ENCODE peak calls at places on chromosomes 7 and 10, in four cellular contexts. J is H1, T is GM12878, P is K562. V is an unnamed sample.

GRCh38 chr10:130255777-130256176 is 119.6 kb downstream of the GLRX3 start:
- DNase-seq in P (no peak), T (no peak), J (no peak), V (no peak)

GRCh38 chr7:28942158-28942557 is 16.0 kb downstream of the TRIL start:
- DNase-seq in T (no peak), J (no peak), P (no peak), V (no peak)

GRCh38 chr7:90766814-90767564 is 170.9 kb downstream of the CDK14 start:
- DNase-seq in J (no peak), P (no peak), T (no peak), V (no peak)

GRCh38 chr10:110358869-110359629 is 54.3 kb upstream of the SMNDC1 start:
- DNase-seq in P (no peak), T (no peak), J (no peak), V (peak; percentile 38)

GRCh38 chr10:46520941-46521340 is 35.5 kb downstream of the GPRIN2 start:
- DNase-seq in J (peak; percentile 43), T (no peak), P (no peak), V (no peak)

GRCh38 chr7:27834179-27834921 is 94.4 kb downstream of the TAX1BP1 start:
- DNase-seq in T (no peak), J (no peak), P (no peak), V (no peak)

GRCh38 chr10:16381083-16381482 is 55.7 kb upstream of the PTER start:
- DNase-seq in P (no peak), J (no peak), T (peak; percentile 17), V (peak; percentile 73)

GRCh38 chr7:103573479-103574058 is 127.6 kb upstream of the SLC26A5 start:
- DNase-seq in J (no peak), T (no peak), P (peak; percentile 29), V (peak; percentile 18)

GRCh38 chr7:33845991-33846509 is 59.3 kb upstream of the BMPER start:
- DNase-seq in J (no peak), T (no peak), P (no peak), V (no peak)

GRCh38 chr10:19772958-19773357 is 43.3 kb upstream of the PLXDC2 start:
- DNase-seq in P (no peak), J (no peak), T (no peak), V (no peak)

GRCh38 chr7:34107306-34107705 is 202.0 kb downstream of the BMPER start:
- DNase-seq in J (no peak), P (no peak), T (no peak), V (no peak)

GRCh38 chr7:6577369-6578113 is at the start of gene ZDHHC4:
- DNase-seq in P (peak; percentile 97), J (peak; percentile 82), T (peak; percentile 61), V (peak; percentile 80)

GRCh38 chr7:113113912-113114311 is 4.4 kb downstream of the SMIM30 start:
- DNase-seq in J (no peak), T (no peak), P (peak; percentile 27), V (no peak)

GRCh38 chr7:155291045-155291530 is 6.6 kb upstream of the INSIG1 start:
- DNase-seq in P (peak; percentile 94), T (no peak), J (no peak), V (peak; percentile 80)

GRCh38 chr7:102463841-102464576 is 654 bp downstream of the ALKBH4 start:
- DNase-seq in J (no peak), P (peak; percentile 56), T (no peak), V (no peak)

GRCh38 chr10:8375137-8375536 is 320.6 kb downstream of the GATA3 start:
- DNase-seq in P (no peak), J (no peak), T (no peak), V (no peak)

GRCh38 chr7:41916450-41916927 is 213.6 kb upstream of the INHBA start:
- DNase-seq in P (no peak), J (no peak), T (no peak), V (no peak)

GRCh38 chr10:67385566-67385965 is 310.4 kb downstream of the CTNNA3 start:
- DNase-seq in T (no peak), J (no peak), P (no peak), V (no peak)

GRCh38 chr10:98028168-98028770 is 2.2 kb downstream of the CRTAC1 start:
- DNase-seq in T (no peak), J (peak; percentile 89), P (peak; percentile 75), V (peak; percentile 37)

GRCh38 chr10:102418612-102419560 is at the start of gene PSD:
- DNase-seq in P (peak; percentile 29), J (peak; percentile 79), T (no peak), V (no peak)

GRCh38 chr10:102414749-102415148 is 3.8 kb downstream of the PSD start:
- DNase-seq in T (no peak), P (no peak), J (no peak), V (no peak)

GRCh38 chr10:102413053-102413705 is 5.4 kb downstream of the PSD start:
- DNase-seq in T (no peak), P (peak; percentile 35), J (no peak), V (no peak)

GRCh38 chr10:102413806-102414561 is 4.6 kb downstream of the PSD start:
- DNase-seq in T (no peak), J (no peak), P (no peak), V (no peak)

DNA sequence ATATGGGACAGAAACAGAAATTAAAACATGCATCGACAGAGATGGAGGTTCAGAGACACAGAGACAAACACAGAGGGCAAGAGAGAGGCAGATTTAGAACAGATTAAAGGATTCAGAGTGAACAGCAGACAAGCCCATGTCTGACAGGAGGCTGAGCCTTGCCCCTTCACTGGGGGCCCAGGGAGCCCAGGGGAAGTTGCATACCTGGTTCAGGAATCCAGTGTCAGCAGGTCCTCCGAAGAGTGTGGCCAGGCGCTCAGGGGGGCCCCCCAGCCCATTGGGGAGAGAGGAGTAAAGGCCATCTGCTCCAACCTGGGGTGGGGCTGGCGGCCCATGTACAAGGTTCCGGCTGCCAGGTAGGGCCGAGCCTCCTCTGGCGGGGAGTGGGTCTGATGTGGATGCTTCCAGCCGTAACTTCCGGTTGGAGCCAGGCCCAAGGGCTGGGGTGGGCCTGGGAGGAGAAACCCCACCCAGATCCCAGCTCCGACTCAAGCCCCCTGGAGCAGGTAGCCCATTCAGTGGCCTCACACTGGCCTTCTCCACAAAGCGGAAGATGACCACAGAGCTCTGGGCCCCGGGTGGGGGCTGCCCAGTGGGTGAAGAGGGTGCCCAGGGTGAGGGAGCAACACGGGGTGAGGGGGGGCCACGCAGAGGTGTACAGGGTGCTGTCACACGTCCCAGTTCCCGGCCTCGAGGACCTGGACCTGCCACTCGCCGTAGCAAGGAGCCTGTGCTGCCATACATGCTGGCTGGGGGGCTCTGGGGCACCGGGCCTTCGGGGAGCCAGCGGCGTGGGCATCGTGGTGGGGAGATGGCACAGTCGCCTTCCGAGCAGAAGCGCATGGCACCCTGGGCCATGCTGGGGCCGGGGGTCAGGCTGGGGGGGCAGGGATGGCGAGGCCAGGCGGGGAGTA is 2.1 kb downstream of the PSD start:
- DNase-seq in J (no peak), P (no peak), T (no peak), V (no peak)
- TF ChIP-seq EGR1 in J (no peak), P (no peak), T (no peak), V (no peak)

DNA sequence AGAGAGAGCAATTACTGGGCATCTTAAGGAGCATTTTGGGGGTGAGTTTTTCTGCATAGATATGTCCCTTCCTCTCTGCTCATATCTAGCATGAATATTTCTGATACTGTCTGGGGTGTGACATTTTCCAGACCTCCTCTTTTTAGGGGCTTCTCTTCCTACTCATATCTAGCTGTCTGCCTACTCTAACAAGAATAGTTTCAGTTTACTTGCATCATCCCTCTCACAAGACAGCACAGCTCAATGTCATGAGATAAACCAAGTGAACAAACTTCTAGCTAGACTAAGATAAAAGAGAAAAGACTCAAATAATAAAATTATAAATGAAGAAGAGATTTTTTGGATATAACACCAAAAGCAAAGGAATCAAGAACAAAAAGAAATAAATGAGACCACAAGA is 419.5 kb upstream of the SORCS1 start:
- DNase-seq in J (no peak), T (no peak), P (no peak), V (no peak)
- TF ChIP-seq EGR1 in J (no peak), T (no peak), P (no peak), V (no peak)

DNA sequence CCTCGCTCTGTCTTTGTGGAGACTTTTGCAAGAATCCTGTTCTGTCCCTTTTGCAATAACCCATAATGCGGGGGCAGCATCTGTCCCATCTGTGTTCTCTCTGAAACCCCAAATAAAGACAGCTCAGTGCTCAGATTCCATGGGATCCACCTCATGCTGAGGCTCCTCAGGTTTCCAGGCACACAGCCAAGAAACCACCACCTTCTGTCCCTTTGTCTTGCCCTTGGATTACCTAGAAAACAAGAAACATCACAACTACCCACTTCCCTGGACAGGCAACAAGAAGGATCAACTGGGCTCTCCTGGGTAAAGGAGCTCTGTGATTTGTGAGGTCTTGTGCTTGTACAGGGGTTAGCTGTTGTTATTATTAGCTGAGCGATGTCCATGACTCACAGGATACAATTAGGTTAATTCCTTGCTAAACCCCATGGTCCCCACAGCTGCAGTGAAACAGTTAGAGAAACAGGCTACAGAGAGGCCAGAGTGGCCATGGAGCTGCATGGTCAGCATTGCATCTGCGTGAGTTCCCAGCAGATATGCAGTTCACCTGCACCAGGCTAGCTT is 50.2 kb downstream of the CXCL12 start:
- DNase-seq in J (no peak), P (no peak), T (no peak), V (no peak)
- TF ChIP-seq EGR1 in J (no peak), P (no peak), T (no peak), V (no peak)

GRCh38 chr10:35375091-35375765 is 38.9 kb downstream of the CCNY start:
- DNase-seq in T (no peak), J (peak; percentile 10), P (no peak), V (no peak)
- TF ChIP-seq EGR1 in T (no peak), J (no peak), P (no peak), V (no peak)

DNA sequence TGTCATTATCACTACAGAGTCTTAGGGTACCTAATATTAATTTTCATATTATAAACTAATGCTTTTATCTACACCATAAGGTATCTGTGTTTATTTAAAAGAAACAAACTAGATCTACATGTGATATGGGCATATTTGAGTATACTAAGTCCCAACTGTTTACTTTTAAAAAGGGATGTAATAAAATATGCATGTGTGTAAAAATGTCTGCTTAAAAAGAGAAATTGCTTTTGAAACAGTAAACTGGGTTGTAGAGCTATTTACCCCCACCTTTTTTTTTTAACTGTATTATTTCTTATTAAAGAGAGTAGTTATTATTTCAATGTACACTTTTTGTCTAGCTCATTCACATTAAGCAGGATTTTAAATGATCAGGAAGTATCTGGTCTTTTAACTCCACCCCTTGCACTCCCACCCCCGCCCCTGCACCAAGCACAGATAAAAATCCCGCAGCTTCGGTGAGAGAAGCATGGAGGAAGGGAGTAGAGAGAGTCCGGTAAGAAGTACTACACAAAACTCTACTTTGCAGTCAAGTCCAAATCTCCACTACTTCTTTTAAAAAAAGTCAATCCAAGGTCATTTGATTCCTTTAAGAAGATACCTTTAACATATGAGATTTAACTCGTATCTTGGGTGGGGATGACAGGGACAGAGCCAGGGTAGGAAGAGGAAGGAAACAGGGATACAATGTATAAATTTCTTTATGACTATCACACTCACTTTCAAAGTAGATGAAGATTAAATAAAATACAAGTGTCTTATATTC is 131.9 kb downstream of the NRBF2 start:
- DNase-seq in J (no peak), T (no peak), P (peak; percentile 79), V (no peak)
- TF ChIP-seq EGR1 in J (no peak), T (no peak), P (peak; percentile 84), V (peak; percentile 61)

GRCh38 chr7:135257790-135258189 is 24.2 kb downstream of the STRA8 start:
- DNase-seq in J (no peak), P (no peak), T (no peak), V (no peak)
- TF ChIP-seq EGR1 in J (no peak), P (no peak), T (no peak), V (no peak)